ENCODE peak calls at places on chromosomes 7 and 10, in four cellular contexts. F is IMR-90, E is A549, X is K562. N is an unnamed sample.
A peak's percentile ranks its signal among the peaks of the same experiment; 100 is the strongest.

GRCh38 chr10:59362991-59363390 is 642 bp upstream of the FAM13C start:
- DNase-seq in F (peak; percentile 33), E (no peak), X (no peak), N (no peak)

GRCh38 chr7:32937344-32938174 is 19.7 kb upstream of the FKBP9 start:
- DNase-seq in F (peak; percentile 61), E (no peak), X (peak; percentile 61), N (no peak)

GRCh38 chr10:8061274-8062211 is 7.1 kb downstream of the GATA3 start:
- DNase-seq in F (no peak), E (no peak), X (peak; percentile 16), N (no peak)

GRCh38 chr7:124856299-124856888 is 73.2 kb downstream of the POT1 start:
- DNase-seq in F (peak; percentile 61), E (peak; percentile 3), X (peak; percentile 52), N (no peak)

GRCh38 chr7:15603124-15603523 is 41.3 kb upstream of the AGMO start:
- DNase-seq in F (no peak), E (no peak), X (no peak), N (no peak)

GRCh38 chr10:6729071-6729773 is 149.1 kb upstream of the PRKCQ start:
- DNase-seq in F (peak; percentile 82), E (peak; percentile 54), X (no peak), N (no peak)

GRCh38 chr7:107078517-107078966 is 34.0 kb downstream of the PRKAR2B start:
- DNase-seq in F (peak; percentile 78), E (peak; percentile 13), X (peak; percentile 74), N (no peak)

GRCh38 chr7:134727711-134728110 is 51.7 kb upstream of the CALD1 start:
- DNase-seq in F (peak; percentile 53), E (no peak), X (no peak), N (no peak)

GRCh38 chr7:34277016-34277800 is 371.9 kb downstream of the BMPER start:
- DNase-seq in F (peak; percentile 31), E (no peak), X (no peak), N (no peak)

GRCh38 chr10:131249957-131250347 is 61.6 kb downstream of the TCERG1L start:
- DNase-seq in F (no peak), E (no peak), X (no peak), N (no peak)

GRCh38 chr7:135653285-135654080 is 8.8 kb upstream of the STMP1 start:
- DNase-seq in F (peak; percentile 35), E (no peak), X (peak; percentile 44), N (no peak)

GRCh38 chr7:34756025-34756437 is 98.0 kb downstream of the NPSR1 start:
- DNase-seq in F (no peak), E (no peak), X (no peak), N (no peak)

GRCh38 chr10:43000651-43001426 is 76.0 kb upstream of the RET start:
- DNase-seq in F (no peak), E (no peak), X (no peak), N (no peak)

GRCh38 chr7:128168667-128169210 is 72.3 kb upstream of the LEP start:
- DNase-seq in F (no peak), E (no peak), X (peak; percentile 61), N (no peak)

GRCh38 chr10:11353229-11353896 is 258.1 kb downstream of the USP6NL start:
- DNase-seq in F (no peak), E (no peak), X (no peak), N (no peak)

GRCh38 chr7:128215739-128216138 is 25.3 kb upstream of the LEP start:
- DNase-seq in F (peak; percentile 18), E (no peak), X (no peak), N (no peak)

GRCh38 chr10:103416436-103417147 is 20.2 kb downstream of the PDCD11 start:
- DNase-seq in F (peak; percentile 65), E (peak; percentile 44), X (peak; percentile 59), N (peak; percentile 27)

GRCh38 chr10:77580500-77580899 is 57.1 kb downstream of the KCNMA1 start:
- DNase-seq in F (no peak), E (no peak), X (no peak), N (no peak)

GRCh38 chr7:81611805-81612204 is 158.0 kb downstream of the HGF start:
- DNase-seq in F (no peak), E (no peak), X (no peak), N (no peak)

GRCh38 chr7:388461-388960 is 98.5 kb downstream of the FOXL3 start:
- DNase-seq in F (no peak), E (no peak), X (no peak), N (no peak)

GRCh38 chr10:82319046-82319445 is 444.1 kb downstream of the NRG3 start:
- DNase-seq in F (no peak), E (no peak), X (no peak), N (no peak)

GRCh38 chr10:123896217-123896927 is 4.8 kb upstream of the CPXM2 start:
- DNase-seq in F (no peak), E (no peak), X (no peak), N (no peak)
- TF ChIP-seq ELK1 in F (no peak), E (no peak), X (no peak), N (no peak)

GRCh38 chr10:127196955-127197432 is 603 bp upstream of the INSYN2A start:
- DNase-seq in F (no peak), E (no peak), X (no peak), N (no peak)

GRCh38 chr10:127194598-127194997 is 1.8 kb downstream of the INSYN2A start:
- DNase-seq in F (no peak), E (no peak), X (no peak), N (no peak)

GRCh38 chr10:127195571-127196226 is 692 bp downstream of the INSYN2A start:
- DNase-seq in F (peak; percentile 12), E (no peak), X (no peak), N (no peak)

GRCh38 chr10:127195041-127195506 is 1.3 kb downstream of the INSYN2A start:
- DNase-seq in F (no peak), E (peak; percentile 18), X (no peak), N (no peak)

GRCh38 chr10:127196227-127196954 is at the start of gene INSYN2A:
- DNase-seq in F (peak; percentile 44), E (peak; percentile 43), X (no peak), N (no peak)
- TF ChIP-seq ELK1 in F (no peak), E (no peak), X (no peak), N (no peak)

GRCh38 chr7:159151231-159151630 is 6.6 kb upstream of the VIPR2 start:
- DNase-seq in F (no peak), E (no peak), X (no peak), N (no peak)
- TF ChIP-seq ELK1 in F (no peak), E (no peak), X (no peak), N (no peak)

GRCh38 chr10:1557081-1557480 is 180.2 kb downstream of the ADARB2 start:
- DNase-seq in F (no peak), E (no peak), X (no peak), N (no peak)
- TF ChIP-seq ELK1 in F (no peak), E (no peak), X (no peak), N (no peak)

DNA sequence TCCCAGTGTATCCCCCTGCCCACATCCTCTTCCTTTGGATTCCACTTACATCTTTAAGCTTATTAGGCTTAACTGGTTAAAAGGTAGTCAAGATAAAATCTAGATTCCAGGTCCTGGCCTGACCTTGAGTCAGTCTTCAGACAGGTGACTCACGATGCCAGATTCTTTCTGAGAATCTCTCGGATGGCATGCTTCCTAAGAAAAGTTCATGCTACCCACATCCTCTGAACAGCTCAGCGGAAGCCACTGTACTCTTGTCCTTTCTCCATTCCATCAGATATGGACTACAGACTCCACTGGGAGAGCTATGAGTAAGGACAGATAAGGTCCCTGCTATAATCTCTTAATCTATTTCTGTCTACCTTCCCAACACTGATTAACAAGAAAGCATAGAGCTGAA is 43.4 kb downstream of the DNMBP start:
- DNase-seq in F (peak; percentile 78), E (peak; percentile 64), X (peak; percentile 7), N (no peak)
- TF ChIP-seq ELK1 in F (no peak), E (no peak), X (no peak), N (no peak)

DNA sequence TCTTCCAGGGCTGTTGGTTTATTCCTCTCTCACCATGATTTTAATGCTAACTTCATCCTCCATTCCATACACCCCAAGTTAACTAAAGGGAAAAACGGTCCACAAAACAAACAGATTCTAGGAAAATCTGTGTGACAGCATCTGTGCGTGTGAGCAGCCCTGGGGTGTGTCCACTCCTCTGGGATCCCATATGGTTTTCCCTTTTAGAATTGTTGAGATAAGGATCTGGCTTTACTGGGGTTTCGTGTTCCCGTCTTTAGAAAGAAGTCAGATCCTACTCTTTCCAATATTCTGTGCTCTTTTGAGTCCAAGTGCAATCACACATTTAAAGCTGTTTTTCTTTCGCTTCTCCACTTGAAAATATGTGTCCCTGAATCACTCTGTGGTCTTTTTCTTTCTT is 257.1 kb downstream of the KLF6 start:
- DNase-seq in F (no peak), E (no peak), X (no peak), N (no peak)
- TF ChIP-seq ELK1 in F (no peak), E (no peak), X (no peak), N (no peak)